ENCODE peak calls at places on chromosomes 7 and 10, in six cellular contexts. One of them, this sample, is unnamed.
A peak's percentile ranks its signal among the peaks of the same experiment; 100 is the strongest.

GRCh38 chr7:24920702-24921679 is 59.0 kb downstream of the OSBPL3 start:
- DNase-seq in ovary: no peak
- DNase-seq in body of pancreas: peak; percentile 73
- DNase-seq in mesenchymal stem cell: no peak
- DNase-seq in upper lobe of right lung: peak; percentile 67
- DNase-seq in psoas muscle: no peak
- DNase-seq in this sample: peak; percentile 86

GRCh38 chr10:16612148-16612742 is 90.6 kb upstream of the C1QL3 start:
- DNase-seq in ovary: no peak
- DNase-seq in body of pancreas: no peak
- DNase-seq in mesenchymal stem cell: peak; percentile 48
- DNase-seq in upper lobe of right lung: no peak
- DNase-seq in psoas muscle: no peak
- DNase-seq in this sample: no peak

GRCh38 chr7:104241581-104241980 is 33.8 kb upstream of the ORC5 start:
- DNase-seq in ovary: no peak
- DNase-seq in body of pancreas: no peak
- DNase-seq in mesenchymal stem cell: no peak
- DNase-seq in upper lobe of right lung: no peak
- DNase-seq in psoas muscle: no peak
- DNase-seq in this sample: no peak

GRCh38 chr10:128865398-128865797 is 601.6 kb upstream of the MGMT start:
- DNase-seq in ovary: no peak
- DNase-seq in body of pancreas: no peak
- DNase-seq in mesenchymal stem cell: no peak
- DNase-seq in upper lobe of right lung: no peak
- DNase-seq in psoas muscle: no peak
- DNase-seq in this sample: no peak

GRCh38 chr7:106018566-106019338 is 55.7 kb downstream of the CDHR3 start:
- DNase-seq in ovary: no peak
- DNase-seq in body of pancreas: no peak
- DNase-seq in mesenchymal stem cell: no peak
- DNase-seq in upper lobe of right lung: no peak
- DNase-seq in psoas muscle: no peak
- DNase-seq in this sample: no peak

GRCh38 chr7:91050677-91051076 is 213.6 kb upstream of the FZD1 start:
- DNase-seq in ovary: no peak
- DNase-seq in body of pancreas: no peak
- DNase-seq in mesenchymal stem cell: peak; percentile 26
- DNase-seq in upper lobe of right lung: no peak
- DNase-seq in psoas muscle: no peak
- DNase-seq in this sample: no peak

GRCh38 chr7:36037121-36037662 is 115.9 kb upstream of the EEPD1 start:
- DNase-seq in ovary: no peak
- DNase-seq in body of pancreas: peak; percentile 74
- DNase-seq in mesenchymal stem cell: peak; percentile 75
- DNase-seq in upper lobe of right lung: no peak
- DNase-seq in psoas muscle: peak; percentile 43
- DNase-seq in this sample: no peak

GRCh38 chr10:106819490-106819889 is 345.0 kb downstream of the SORCS1 start:
- DNase-seq in ovary: no peak
- DNase-seq in body of pancreas: no peak
- DNase-seq in mesenchymal stem cell: no peak
- DNase-seq in upper lobe of right lung: no peak
- DNase-seq in psoas muscle: no peak
- DNase-seq in this sample: no peak

GRCh38 chr10:31034041-31034918 is 2.6 kb upstream of the ZNF438 start:
- DNase-seq in ovary: no peak
- DNase-seq in body of pancreas: no peak
- DNase-seq in mesenchymal stem cell: peak; percentile 94
- DNase-seq in upper lobe of right lung: no peak
- DNase-seq in psoas muscle: no peak
- DNase-seq in this sample: no peak

GRCh38 chr10:79020605-79021004 is 48.2 kb upstream of the ZMIZ1 start:
- DNase-seq in ovary: no peak
- DNase-seq in body of pancreas: no peak
- DNase-seq in mesenchymal stem cell: no peak
- DNase-seq in upper lobe of right lung: peak; percentile 23
- DNase-seq in psoas muscle: no peak
- DNase-seq in this sample: no peak

GRCh38 chr7:157980774-157981173 is 606.8 kb downstream of the PTPRN2 start:
- DNase-seq in ovary: no peak
- DNase-seq in body of pancreas: peak; percentile 58
- DNase-seq in mesenchymal stem cell: no peak
- DNase-seq in upper lobe of right lung: peak; percentile 40
- DNase-seq in psoas muscle: no peak
- DNase-seq in this sample: no peak

GRCh38 chr7:20013551-20013950 is 203.6 kb downstream of the MACC1 start:
- DNase-seq in ovary: no peak
- DNase-seq in body of pancreas: no peak
- DNase-seq in mesenchymal stem cell: no peak
- DNase-seq in upper lobe of right lung: no peak
- DNase-seq in psoas muscle: no peak
- DNase-seq in this sample: no peak

GRCh38 chr10:70052462-70053211 is at the start of gene MACROH2A2:
- DNase-seq in ovary: peak; percentile 74
- DNase-seq in body of pancreas: peak; percentile 63
- DNase-seq in mesenchymal stem cell: peak; percentile 75
- DNase-seq in upper lobe of right lung: peak; percentile 79
- DNase-seq in psoas muscle: peak; percentile 25
- DNase-seq in this sample: no peak

GRCh38 chr10:114258274-114258840 is 19.3 kb downstream of the VWA2 start:
- DNase-seq in ovary: no peak
- DNase-seq in body of pancreas: no peak
- DNase-seq in mesenchymal stem cell: peak; percentile 74
- DNase-seq in upper lobe of right lung: peak; percentile 4
- DNase-seq in psoas muscle: no peak
- DNase-seq in this sample: no peak

GRCh38 chr10:6518791-6519430 is 61.2 kb downstream of the PRKCQ start:
- DNase-seq in ovary: no peak
- DNase-seq in body of pancreas: no peak
- DNase-seq in mesenchymal stem cell: no peak
- DNase-seq in upper lobe of right lung: no peak
- DNase-seq in psoas muscle: no peak
- DNase-seq in this sample: peak; percentile 28
- H3K27ac ChIP-seq in ovary: no peak overlapping the region
- H3K27ac ChIP-seq in body of pancreas: no peak overlapping the region
- H3K27ac ChIP-seq in mesenchymal stem cell: no peak overlapping the region
- H3K27ac ChIP-seq in upper lobe of right lung: no peak overlapping the region
- H3K27ac ChIP-seq in psoas muscle: no peak overlapping the region
- H3K27ac ChIP-seq in this sample: peak overlapping the region; percentile 19

GRCh38 chr7:101935521-101936141 is 118.2 kb downstream of the CUX1 start:
- DNase-seq in ovary: no peak
- DNase-seq in body of pancreas: no peak
- DNase-seq in mesenchymal stem cell: no peak
- DNase-seq in upper lobe of right lung: peak; percentile 35
- DNase-seq in psoas muscle: peak; percentile 72
- DNase-seq in this sample: no peak

GRCh38 chr7:101934618-101935017 is 117.2 kb downstream of the CUX1 start:
- DNase-seq in ovary: no peak
- DNase-seq in body of pancreas: no peak
- DNase-seq in mesenchymal stem cell: no peak
- DNase-seq in upper lobe of right lung: peak; percentile 17
- DNase-seq in psoas muscle: no peak
- DNase-seq in this sample: no peak

GRCh38 chr7:101933028-101933427 is 115.6 kb downstream of the CUX1 start:
- DNase-seq in ovary: no peak
- DNase-seq in body of pancreas: no peak
- DNase-seq in mesenchymal stem cell: no peak
- DNase-seq in upper lobe of right lung: no peak
- DNase-seq in psoas muscle: no peak
- DNase-seq in this sample: no peak

GRCh38 chr7:101932053-101932452 is 114.6 kb downstream of the CUX1 start:
- DNase-seq in ovary: no peak
- DNase-seq in body of pancreas: no peak
- DNase-seq in mesenchymal stem cell: no peak
- DNase-seq in upper lobe of right lung: no peak
- DNase-seq in psoas muscle: no peak
- DNase-seq in this sample: no peak

GRCh38 chr7:101933685-101934084 is 116.3 kb downstream of the CUX1 start:
- DNase-seq in ovary: no peak
- DNase-seq in body of pancreas: no peak
- DNase-seq in mesenchymal stem cell: no peak
- DNase-seq in upper lobe of right lung: no peak
- DNase-seq in psoas muscle: no peak
- DNase-seq in this sample: peak; percentile 13
- H3K4me1 ChIP-seq in ovary: peaks cover 17% of the 10 kb centered on the region
- H3K4me1 ChIP-seq in body of pancreas: peaks cover 21% of the 10 kb centered on the region
- H3K4me1 ChIP-seq in mesenchymal stem cell: peaks cover 22% of the 10 kb centered on the region
- H3K4me1 ChIP-seq in upper lobe of right lung: peaks cover 21% of the 10 kb centered on the region
- H3K4me1 ChIP-seq in psoas muscle: peaks cover 41% of the 10 kb centered on the region
- H3K4me1 ChIP-seq in this sample: no peaks in the 10 kb centered on the region

DNA sequence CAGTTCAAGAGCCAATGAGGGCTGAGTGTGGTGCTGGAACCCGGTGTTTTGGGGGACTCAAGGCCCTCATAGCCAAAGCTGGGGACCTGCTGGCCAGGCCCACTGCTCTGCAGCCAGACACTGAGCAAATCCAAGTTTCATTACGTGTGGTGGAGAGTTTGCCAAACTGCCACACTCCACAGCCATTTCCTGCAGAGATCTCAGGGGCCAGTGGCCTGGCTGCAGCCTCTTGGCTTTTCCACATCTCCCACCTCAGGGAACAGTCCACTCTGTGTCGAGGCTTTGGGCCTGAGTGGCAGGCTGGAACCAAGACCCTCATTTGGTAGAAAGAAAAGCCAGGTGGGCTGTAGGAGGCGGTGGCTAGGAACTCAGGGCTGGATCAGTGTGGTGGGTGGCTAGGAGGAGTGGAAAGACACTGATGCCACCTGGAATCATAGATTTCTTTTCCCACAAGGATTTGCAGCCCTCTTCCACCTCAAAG is 3.2 kb downstream of the HOXA11 start:
- DNase-seq in ovary: no peak
- DNase-seq in body of pancreas: no peak
- DNase-seq in mesenchymal stem cell: no peak
- DNase-seq in upper lobe of right lung: peak; percentile 51
- DNase-seq in psoas muscle: no peak
- DNase-seq in this sample: no peak
- H3K4me3 ChIP-seq in ovary: peak overlapping the region; percentile 21
- H3K4me3 ChIP-seq in body of pancreas: no peak overlapping the region
- H3K4me3 ChIP-seq in mesenchymal stem cell: no peak overlapping the region
- H3K4me3 ChIP-seq in upper lobe of right lung: no peak overlapping the region
- H3K4me3 ChIP-seq in psoas muscle: no peak overlapping the region
- H3K4me3 ChIP-seq in this sample: no peak overlapping the region

GRCh38 chr10:119494224-119495060 is 48.1 kb downstream of the RGS10 start:
- DNase-seq in ovary: no peak
- DNase-seq in body of pancreas: no peak
- DNase-seq in mesenchymal stem cell: peak; percentile 71
- DNase-seq in upper lobe of right lung: no peak
- DNase-seq in psoas muscle: no peak
- DNase-seq in this sample: no peak
- H3K27ac ChIP-seq in ovary: no peak overlapping the region
- H3K27ac ChIP-seq in body of pancreas: no peak overlapping the region
- H3K27ac ChIP-seq in mesenchymal stem cell: no peak overlapping the region
- H3K27ac ChIP-seq in upper lobe of right lung: peak overlapping the region; percentile 8
- H3K27ac ChIP-seq in psoas muscle: no peak overlapping the region
- H3K27ac ChIP-seq in this sample: peak overlapping the region; percentile 66